ENCODE peak calls at places on chromosome 3, in five cellular contexts. One of them, this sample, is unnamed.
A peak's percentile ranks its signal among the peaks of the same experiment; 100 is the strongest.

GRCh38 chr3:100540791-100541334 is 48.4 kb downstream of the TMEM45A start:
- DNase-seq in HFFc6: peak; percentile 17
- DNase-seq in iris pigment epithelial cell: no peak
- DNase-seq in KBM-7: no peak
- DNase-seq in GM04504: no peak
- DNase-seq in this sample: no peak

GRCh38 chr3:104323226-104323625 is 1043.5 kb upstream of the ALCAM start:
- DNase-seq in iris pigment epithelial cell: peak; percentile 4
- DNase-seq in KBM-7: peak; percentile 43
- DNase-seq in HFFc6: no peak
- DNase-seq in GM04504: no peak
- DNase-seq in this sample: no peak

GRCh38 chr3:61559108-61559731 is 2.2 kb upstream of the PTPRG start:
- DNase-seq in HFFc6: peak; percentile 47
- DNase-seq in KBM-7: no peak
- DNase-seq in iris pigment epithelial cell: no peak
- DNase-seq in GM04504: no peak
- DNase-seq in this sample: no peak

GRCh38 chr3:32438596-32439344 is 47.1 kb downstream of the CMTM7 start:
- DNase-seq in iris pigment epithelial cell: no peak
- DNase-seq in GM04504: no peak
- DNase-seq in KBM-7: no peak
- DNase-seq in HFFc6: no peak
- DNase-seq in this sample: no peak

GRCh38 chr3:184448321-184449160 is 68.7 kb downstream of the CHRD start:
- DNase-seq in GM04504: no peak
- DNase-seq in iris pigment epithelial cell: peak; percentile 81
- DNase-seq in HFFc6: peak; percentile 88
- DNase-seq in KBM-7: no peak
- DNase-seq in this sample: peak; percentile 46

GRCh38 chr3:14364580-14365292 is 37.7 kb upstream of the SLC6A6 start:
- DNase-seq in GM04504: no peak
- DNase-seq in HFFc6: no peak
- DNase-seq in iris pigment epithelial cell: no peak
- DNase-seq in KBM-7: no peak
- DNase-seq in this sample: no peak

GRCh38 chr3:131612745-131613144 is 110.0 kb upstream of the MRPL3 start:
- DNase-seq in KBM-7: no peak
- DNase-seq in HFFc6: no peak
- DNase-seq in GM04504: no peak
- DNase-seq in iris pigment epithelial cell: no peak
- DNase-seq in this sample: no peak

GRCh38 chr3:138600341-138600740 is 6.3 kb upstream of the CEP70 start:
- DNase-seq in iris pigment epithelial cell: no peak
- DNase-seq in KBM-7: no peak
- DNase-seq in GM04504: peak; percentile 35
- DNase-seq in HFFc6: peak; percentile 15
- DNase-seq in this sample: no peak

GRCh38 chr3:5330152-5330810 is 142.8 kb downstream of the EDEM1 start:
- DNase-seq in GM04504: no peak
- DNase-seq in iris pigment epithelial cell: peak; percentile 43
- DNase-seq in HFFc6: peak; percentile 37
- DNase-seq in KBM-7: no peak
- DNase-seq in this sample: no peak

GRCh38 chr3:11195201-11195600 is 40.9 kb downstream of the HRH1 start:
- DNase-seq in KBM-7: no peak
- DNase-seq in HFFc6: no peak
- DNase-seq in GM04504: no peak
- DNase-seq in iris pigment epithelial cell: no peak
- DNase-seq in this sample: no peak

GRCh38 chr3:141352262-141352984 is 15.9 kb upstream of the ZBTB38 start:
- DNase-seq in GM04504: no peak
- DNase-seq in KBM-7: no peak
- DNase-seq in iris pigment epithelial cell: no peak
- DNase-seq in HFFc6: no peak
- DNase-seq in this sample: no peak

GRCh38 chr3:139674585-139675260 is 3.0 kb downstream of the NMNAT3 start:
- DNase-seq in GM04504: no peak
- DNase-seq in iris pigment epithelial cell: no peak
- DNase-seq in HFFc6: no peak
- DNase-seq in KBM-7: no peak
- DNase-seq in this sample: no peak

GRCh38 chr3:98906230-98906629 is 4.7 kb upstream of the DCBLD2 start:
- DNase-seq in GM04504: peak; percentile 44
- DNase-seq in iris pigment epithelial cell: peak; percentile 93
- DNase-seq in KBM-7: no peak
- DNase-seq in HFFc6: peak; percentile 93
- DNase-seq in this sample: no peak

GRCh38 chr3:37114251-37115145 is 59.9 kb downstream of the LRRFIP2 start:
- DNase-seq in HFFc6: peak; percentile 90
- DNase-seq in GM04504: peak; percentile 66
- DNase-seq in KBM-7: no peak
- DNase-seq in iris pigment epithelial cell: peak; percentile 89
- DNase-seq in this sample: no peak

GRCh38 chr3:33490641-33491241 is 50.5 kb upstream of the UBP1 start:
- DNase-seq in KBM-7: no peak
- DNase-seq in GM04504: no peak
- DNase-seq in HFFc6: no peak
- DNase-seq in iris pigment epithelial cell: no peak
- DNase-seq in this sample: no peak

GRCh38 chr3:86655096-86655495 is 335.9 kb downstream of the VGLL3 start:
- DNase-seq in iris pigment epithelial cell: no peak
- DNase-seq in KBM-7: no peak
- DNase-seq in GM04504: no peak
- DNase-seq in HFFc6: no peak
- DNase-seq in this sample: no peak

GRCh38 chr3:195568630-195569029 is 15.1 kb downstream of the APOD start:
- DNase-seq in GM04504: no peak
- DNase-seq in HFFc6: no peak
- DNase-seq in iris pigment epithelial cell: no peak
- DNase-seq in KBM-7: no peak
- DNase-seq in this sample: no peak

GRCh38 chr3:34998905-34999304 is 640.4 kb upstream of the ARPP21 start:
- DNase-seq in GM04504: no peak
- DNase-seq in KBM-7: no peak
- DNase-seq in iris pigment epithelial cell: no peak
- DNase-seq in HFFc6: no peak
- DNase-seq in this sample: no peak

GRCh38 chr3:45597166-45597565 is 2.6 kb downstream of the LIMD1 start:
- DNase-seq in GM04504: no peak
- DNase-seq in iris pigment epithelial cell: peak; percentile 54
- DNase-seq in KBM-7: no peak
- DNase-seq in HFFc6: no peak
- DNase-seq in this sample: no peak

This sample was measured in sigmoid colon.